ENCODE peak calls at places on chromosome 16, in four cellular contexts. A is sigmoid colon; T is activated T-helper 1 cell treated with anti-CD3 and anti-CD28 coated beads, Interleukin-2, amount 50 U/mL, for 16 hours; C is prostate gland. D is an unnamed sample.

GRCh38 chr16:70778901-70779309 is 22.1 kb downstream of the VAC14 start:
- DNase-seq in C (peak), A (peak), T (no peak), D (peak)

GRCh38 chr16:66344533-66345145 is 21.9 kb upstream of the CDH5 start:
- DNase-seq in T (no peak), A (no peak), C (no peak), D (no peak)

GRCh38 chr16:87226926-87227650 is 90.1 kb downstream of the C16orf95 start:
- DNase-seq in T (no peak), A (no peak), C (no peak), D (no peak)

GRCh38 chr16:85593503-85594195 is 19.5 kb upstream of the GSE1 start:
- DNase-seq in C (no peak), A (no peak), T (no peak), D (no peak)

GRCh38 chr16:15466886-15467781 is 32.7 kb downstream of the BMERB1 start:
- DNase-seq in T (no peak), A (no peak), C (no peak), D (no peak)

GRCh38 chr16:3158014-3158497 is 23.2 kb downstream of the ZNF213 start:
- DNase-seq in T (no peak), C (peak), A (no peak), D (no peak)

GRCh38 chr16:57475711-57476339 is 10.5 kb downstream of the DOK4 start:
- DNase-seq in A (no peak), T (peak), C (no peak), D (peak)

GRCh38 chr16:22754577-22754976 is 59.4 kb upstream of the HS3ST2 start:
- DNase-seq in T (no peak), A (no peak), C (no peak), D (no peak)

GRCh38 chr16:495127-495748 is 32.3 kb upstream of the CAPN15 start:
- DNase-seq in C (no peak), A (no peak), T (no peak), D (peak)

GRCh38 chr16:72952404-72953301 is 95.3 kb downstream of the ZFHX3 start:
- DNase-seq in C (no peak), T (no peak), A (no peak), D (no peak)

GRCh38 chr16:30092373-30093010 is 768 bp upstream of the TBX6 start:
- DNase-seq in C (peak), T (no peak), A (peak), D (peak)

GRCh38 chr16:84199861-84200260 is 8.9 kb downstream of the ADAD2 start:
- DNase-seq in C (peak), A (peak), T (no peak), D (no peak)

GRCh38 chr16:2904922-2905240 is 6.8 kb upstream of the FLYWCH1 start:
- DNase-seq in A (peak), T (no peak), C (no peak), D (no peak)

GRCh38 chr16:12059216-12059769 is 82.8 kb downstream of the SNX29 start:
- DNase-seq in T (no peak), C (no peak), A (no peak), D (no peak)

GRCh38 chr16:57152096-57153093 is 33.4 kb downstream of the PSME3IP1 start:
- DNase-seq in A (peak), C (no peak), T (no peak), D (no peak)

D was measured in A549.